ENCODE peak calls at places on chromosomes 1 and 21, in six cellular contexts. One of them, this sample, is unnamed.

GRCh38 chr1:14817223-14818170 is 219.0 kb downstream of the KAZN start:
- DNase-seq in foreskin keratinocyte: no peak
- DNase-seq in WTC11: no peak
- DNase-seq in ELR: no peak
- DNase-seq in KBM-7: no peak
- DNase-seq in adipocyte: peak
- DNase-seq in this sample: no peak

GRCh38 chr21:29208666-29209059 is 78.2 kb downstream of the MAP3K7CL start:
- DNase-seq in WTC11: no peak
- DNase-seq in KBM-7: no peak
- DNase-seq in ELR: peak
- DNase-seq in adipocyte: peak
- DNase-seq in foreskin keratinocyte: peak
- DNase-seq in this sample: no peak

GRCh38 chr1:9349331-9349851 is 56.7 kb downstream of the SPSB1 start:
- DNase-seq in KBM-7: no peak
- DNase-seq in adipocyte: no peak
- DNase-seq in WTC11: no peak
- DNase-seq in foreskin keratinocyte: no peak
- DNase-seq in ELR: no peak
- DNase-seq in this sample: no peak

GRCh38 chr1:145690587-145691558 is 16.3 kb downstream of the PDZK1 start:
- DNase-seq in WTC11: no peak
- DNase-seq in adipocyte: peak
- DNase-seq in KBM-7: peak
- DNase-seq in ELR: peak
- DNase-seq in foreskin keratinocyte: peak
- DNase-seq in this sample: no peak

GRCh38 chr1:164380893-164381292 is 178.1 kb upstream of the PBX1 start:
- DNase-seq in foreskin keratinocyte: no peak
- DNase-seq in KBM-7: no peak
- DNase-seq in adipocyte: no peak
- DNase-seq in WTC11: no peak
- DNase-seq in ELR: peak
- DNase-seq in this sample: no peak

GRCh38 chr21:34745557-34746255 is 76.9 kb downstream of the CLIC6 start:
- DNase-seq in adipocyte: peak
- DNase-seq in KBM-7: peak
- DNase-seq in foreskin keratinocyte: no peak
- DNase-seq in WTC11: peak
- DNase-seq in ELR: peak
- DNase-seq in this sample: peak

GRCh38 chr1:172918478-172918877 is 132.3 kb downstream of the TNFSF18 start:
- DNase-seq in foreskin keratinocyte: no peak
- DNase-seq in KBM-7: no peak
- DNase-seq in ELR: no peak
- DNase-seq in adipocyte: no peak
- DNase-seq in WTC11: no peak
- DNase-seq in this sample: no peak

GRCh38 chr1:166975361-166976129 is at the start of gene ILDR2:
- DNase-seq in adipocyte: peak
- DNase-seq in WTC11: peak
- DNase-seq in ELR: peak
- DNase-seq in foreskin keratinocyte: no peak
- DNase-seq in KBM-7: peak
- DNase-seq in this sample: peak

GRCh38 chr21:26177187-26177586 is 6.6 kb upstream of the APP start:
- DNase-seq in KBM-7: no peak
- DNase-seq in ELR: no peak
- DNase-seq in foreskin keratinocyte: no peak
- DNase-seq in adipocyte: no peak
- DNase-seq in WTC11: no peak
- DNase-seq in this sample: no peak

GRCh38 chr1:203555046-203555445 is 61.1 kb downstream of the OPTC start:
- DNase-seq in ELR: no peak
- DNase-seq in adipocyte: peak
- DNase-seq in foreskin keratinocyte: no peak
- DNase-seq in WTC11: no peak
- DNase-seq in KBM-7: no peak
- DNase-seq in this sample: no peak

GRCh38 chr1:12185556-12186276 is 18.9 kb downstream of the TNFRSF1B start:
- DNase-seq in foreskin keratinocyte: no peak
- DNase-seq in WTC11: no peak
- DNase-seq in adipocyte: peak
- DNase-seq in KBM-7: no peak
- DNase-seq in ELR: no peak
- DNase-seq in this sample: no peak

GRCh38 chr1:20936621-20937020 is 149.5 kb upstream of the HP1BP3 start:
- DNase-seq in ELR: no peak
- DNase-seq in KBM-7: no peak
- DNase-seq in foreskin keratinocyte: no peak
- DNase-seq in adipocyte: peak
- DNase-seq in WTC11: no peak
- DNase-seq in this sample: no peak

GRCh38 chr21:34834852-34835501 is 166.2 kb downstream of the CLIC6 start:
- DNase-seq in adipocyte: no peak
- DNase-seq in WTC11: no peak
- DNase-seq in KBM-7: no peak
- DNase-seq in foreskin keratinocyte: no peak
- DNase-seq in ELR: no peak
- DNase-seq in this sample: no peak

GRCh38 chr1:228401782-228402637 is 4.6 kb downstream of the TRIM11 start:
- DNase-seq in ELR: no peak
- DNase-seq in WTC11: no peak
- DNase-seq in KBM-7: no peak
- DNase-seq in foreskin keratinocyte: no peak
- DNase-seq in adipocyte: no peak
- DNase-seq in this sample: no peak

GRCh38 chr1:65691152-65691900 is 101.4 kb upstream of the PDE4B start:
- DNase-seq in ELR: no peak
- DNase-seq in adipocyte: peak
- DNase-seq in WTC11: no peak
- DNase-seq in foreskin keratinocyte: no peak
- DNase-seq in KBM-7: peak
- DNase-seq in this sample: no peak

GRCh38 chr1:221392453-221392852 is 349.4 kb downstream of the DUSP10 start:
- DNase-seq in WTC11: no peak
- DNase-seq in adipocyte: peak
- DNase-seq in KBM-7: no peak
- DNase-seq in foreskin keratinocyte: peak
- DNase-seq in ELR: peak
- DNase-seq in this sample: no peak

GRCh38 chr1:10945988-10946387 is 66.5 kb upstream of the TARDBP start:
- DNase-seq in WTC11: no peak
- DNase-seq in foreskin keratinocyte: no peak
- DNase-seq in KBM-7: no peak
- DNase-seq in adipocyte: no peak
- DNase-seq in ELR: no peak
- DNase-seq in this sample: no peak

GRCh38 chr1:39940980-39941871 is 13.7 kb upstream of the MFSD2A start:
- DNase-seq in foreskin keratinocyte: no peak
- DNase-seq in WTC11: no peak
- DNase-seq in KBM-7: no peak
- DNase-seq in adipocyte: no peak
- DNase-seq in ELR: no peak
- DNase-seq in this sample: no peak

GRCh38 chr1:63867429-63868176 is 93.8 kb downstream of the ROR1 start:
- DNase-seq in WTC11: no peak
- DNase-seq in ELR: no peak
- DNase-seq in foreskin keratinocyte: no peak
- DNase-seq in adipocyte: no peak
- DNase-seq in KBM-7: no peak
- DNase-seq in this sample: no peak

GRCh38 chr1:229661897-229662296 is 35.9 kb downstream of the URB2 start:
- DNase-seq in ELR: no peak
- DNase-seq in WTC11: no peak
- DNase-seq in foreskin keratinocyte: no peak
- DNase-seq in KBM-7: no peak
- DNase-seq in adipocyte: no peak
- DNase-seq in this sample: no peak

GRCh38 chr1:179706339-179706941 is 36.7 kb upstream of the FAM163A start:
- DNase-seq in WTC11: peak
- DNase-seq in adipocyte: peak
- DNase-seq in KBM-7: peak
- DNase-seq in ELR: peak
- DNase-seq in foreskin keratinocyte: no peak
- DNase-seq in this sample: peak

GRCh38 chr1:53369761-53370160 is 41.9 kb upstream of the LRP8 start:
- DNase-seq in adipocyte: no peak
- DNase-seq in ELR: no peak
- DNase-seq in KBM-7: no peak
- DNase-seq in WTC11: no peak
- DNase-seq in foreskin keratinocyte: no peak
- DNase-seq in this sample: no peak

GRCh38 chr1:116911779-116912469 is 2.2 kb downstream of the PTGFRN start:
- DNase-seq in adipocyte: no peak
- DNase-seq in WTC11: no peak
- DNase-seq in ELR: no peak
- DNase-seq in foreskin keratinocyte: no peak
- DNase-seq in KBM-7: no peak
- DNase-seq in this sample: no peak

GRCh38 chr1:98201640-98202039 is 280.8 kb upstream of the DPYD start:
- DNase-seq in WTC11: no peak
- DNase-seq in ELR: peak
- DNase-seq in KBM-7: no peak
- DNase-seq in adipocyte: peak
- DNase-seq in foreskin keratinocyte: no peak
- DNase-seq in this sample: no peak